ENCODE peak calls at places on chromosomes 4 and X, in ten cellular contexts. One of them, this sample, is unnamed.

GRCh38 chrX:39903937-39904336 is 193.8 kb downstream of the BCOR start:
- DNase-seq in psoas muscle: no peak
- DNase-seq in fibroblast of the aortic adventitia: peak
- DNase-seq in AG09319: no peak
- DNase-seq in AG04450: no peak
- DNase-seq in bronchial epithelial cell: peak
- DNase-seq in fibroblast of mammary gland: peak
- DNase-seq in suprapubic skin: no peak
- DNase-seq in heart left ventricle: no peak
- DNase-seq in OCI-LY7: no peak
- DNase-seq in this sample: no peak

GRCh38 chr4:33025236-33025635 is 2305.1 kb downstream of the PCDH7 start:
- DNase-seq in psoas muscle: no peak
- DNase-seq in fibroblast of the aortic adventitia: no peak
- DNase-seq in AG09319: no peak
- DNase-seq in AG04450: no peak
- DNase-seq in bronchial epithelial cell: peak
- DNase-seq in fibroblast of mammary gland: peak
- DNase-seq in suprapubic skin: no peak
- DNase-seq in heart left ventricle: no peak
- DNase-seq in OCI-LY7: no peak
- DNase-seq in this sample: no peak

GRCh38 chr4:25313194-25313895 is 771 bp downstream of the ZCCHC4 start:
- DNase-seq in psoas muscle: no peak
- DNase-seq in fibroblast of the aortic adventitia: no peak
- DNase-seq in AG09319: no peak
- DNase-seq in AG04450: no peak
- DNase-seq in bronchial epithelial cell: peak
- DNase-seq in fibroblast of mammary gland: no peak
- DNase-seq in suprapubic skin: no peak
- DNase-seq in heart left ventricle: no peak
- DNase-seq in OCI-LY7: no peak
- DNase-seq in this sample: no peak

GRCh38 chrX:10750581-10750980 is 130.2 kb upstream of the MID1 start:
- DNase-seq in psoas muscle: no peak
- DNase-seq in fibroblast of the aortic adventitia: no peak
- DNase-seq in AG09319: no peak
- DNase-seq in AG04450: no peak
- DNase-seq in bronchial epithelial cell: no peak
- DNase-seq in fibroblast of mammary gland: no peak
- DNase-seq in suprapubic skin: no peak
- DNase-seq in heart left ventricle: no peak
- DNase-seq in OCI-LY7: no peak
- DNase-seq in this sample: no peak

GRCh38 chrX:97021680-97022079 is 138.0 kb downstream of the RPA4 start:
- DNase-seq in psoas muscle: no peak
- DNase-seq in fibroblast of the aortic adventitia: peak
- DNase-seq in AG09319: no peak
- DNase-seq in AG04450: no peak
- DNase-seq in bronchial epithelial cell: peak
- DNase-seq in fibroblast of mammary gland: peak
- DNase-seq in suprapubic skin: no peak
- DNase-seq in heart left ventricle: no peak
- DNase-seq in OCI-LY7: no peak
- DNase-seq in this sample: no peak

GRCh38 chr4:127400736-127401346 is 231.9 kb upstream of the INTU start:
- DNase-seq in psoas muscle: peak
- DNase-seq in fibroblast of the aortic adventitia: peak
- DNase-seq in AG09319: peak
- DNase-seq in AG04450: peak
- DNase-seq in bronchial epithelial cell: peak
- DNase-seq in fibroblast of mammary gland: peak
- DNase-seq in suprapubic skin: no peak
- DNase-seq in heart left ventricle: no peak
- DNase-seq in OCI-LY7: peak
- DNase-seq in this sample: no peak

GRCh38 chr4:184819786-184820185 is 6.0 kb downstream of the ACSL1 start:
- DNase-seq in psoas muscle: no peak
- DNase-seq in fibroblast of the aortic adventitia: no peak
- DNase-seq in AG09319: no peak
- DNase-seq in AG04450: no peak
- DNase-seq in bronchial epithelial cell: no peak
- DNase-seq in fibroblast of mammary gland: no peak
- DNase-seq in suprapubic skin: peak
- DNase-seq in heart left ventricle: no peak
- DNase-seq in OCI-LY7: no peak
- DNase-seq in this sample: no peak

GRCh38 chrX:9341305-9342201 is 123.3 kb upstream of the TBL1X start:
- DNase-seq in psoas muscle: peak
- DNase-seq in fibroblast of the aortic adventitia: peak
- DNase-seq in AG09319: no peak
- DNase-seq in AG04450: no peak
- DNase-seq in bronchial epithelial cell: no peak
- DNase-seq in fibroblast of mammary gland: peak
- DNase-seq in suprapubic skin: no peak
- DNase-seq in heart left ventricle: peak
- DNase-seq in OCI-LY7: peak
- DNase-seq in this sample: no peak

GRCh38 chr4:147899512-147899911 is 167.6 kb downstream of the ARHGAP10 start:
- DNase-seq in psoas muscle: no peak
- DNase-seq in fibroblast of the aortic adventitia: peak
- DNase-seq in AG09319: peak
- DNase-seq in AG04450: no peak
- DNase-seq in bronchial epithelial cell: no peak
- DNase-seq in fibroblast of mammary gland: peak
- DNase-seq in suprapubic skin: no peak
- DNase-seq in heart left ventricle: no peak
- DNase-seq in OCI-LY7: no peak
- DNase-seq in this sample: no peak

GRCh38 chr4:20254517-20255250 is 3.0 kb downstream of the SLIT2 start:
- DNase-seq in psoas muscle: peak
- DNase-seq in fibroblast of the aortic adventitia: peak
- DNase-seq in AG09319: no peak
- DNase-seq in AG04450: no peak
- DNase-seq in bronchial epithelial cell: no peak
- DNase-seq in fibroblast of mammary gland: no peak
- DNase-seq in suprapubic skin: peak
- DNase-seq in heart left ventricle: peak
- DNase-seq in OCI-LY7: no peak
- DNase-seq in this sample: peak

GRCh38 chr4:117893207-117893606 is 141.1 kb upstream of the NDST3 start:
- DNase-seq in psoas muscle: no peak
- DNase-seq in fibroblast of the aortic adventitia: no peak
- DNase-seq in AG09319: no peak
- DNase-seq in AG04450: no peak
- DNase-seq in bronchial epithelial cell: no peak
- DNase-seq in fibroblast of mammary gland: no peak
- DNase-seq in suprapubic skin: no peak
- DNase-seq in heart left ventricle: no peak
- DNase-seq in OCI-LY7: no peak
- DNase-seq in this sample: no peak

GRCh38 chr4:6128221-6128871 is 72.0 kb downstream of the JAKMIP1 start:
- DNase-seq in psoas muscle: no peak
- DNase-seq in fibroblast of the aortic adventitia: no peak
- DNase-seq in AG09319: no peak
- DNase-seq in AG04450: no peak
- DNase-seq in bronchial epithelial cell: no peak
- DNase-seq in fibroblast of mammary gland: no peak
- DNase-seq in suprapubic skin: no peak
- DNase-seq in heart left ventricle: no peak
- DNase-seq in OCI-LY7: no peak
- DNase-seq in this sample: no peak

DNA sequence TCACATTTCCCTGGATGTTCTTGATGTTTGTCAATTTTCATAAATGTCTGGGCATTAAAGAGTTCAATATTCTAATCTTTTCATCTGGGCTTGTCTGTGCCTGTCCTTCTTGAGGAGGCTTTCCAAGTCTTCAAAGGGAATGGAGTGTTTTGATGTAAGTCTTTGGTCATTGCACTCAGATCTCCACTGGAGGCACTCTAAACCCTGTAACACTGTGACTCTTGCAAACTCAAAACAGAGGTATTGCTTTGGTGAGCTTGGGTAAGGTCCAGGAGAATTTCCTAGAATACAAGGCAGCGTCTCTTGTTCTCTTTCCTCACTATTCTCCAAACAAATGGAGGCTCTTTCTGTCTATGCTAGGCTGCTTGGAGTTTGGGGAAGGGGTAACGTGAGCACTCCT is 1118.1 kb upstream of the PABPC4L start:
- DNase-seq in psoas muscle: no peak
- DNase-seq in fibroblast of the aortic adventitia: no peak
- DNase-seq in AG09319: no peak
- DNase-seq in AG04450: no peak
- DNase-seq in bronchial epithelial cell: peak
- DNase-seq in fibroblast of mammary gland: no peak
- DNase-seq in suprapubic skin: no peak
- DNase-seq in heart left ventricle: no peak
- DNase-seq in OCI-LY7: no peak
- DNase-seq in this sample: no peak
- TF ChIP-seq CTCF in psoas muscle: no peak
- TF ChIP-seq CTCF in fibroblast of the aortic adventitia: no peak
- TF ChIP-seq CTCF in AG09319: no peak
- TF ChIP-seq CTCF in AG04450: peak
- TF ChIP-seq CTCF in bronchial epithelial cell: no peak
- TF ChIP-seq CTCF in fibroblast of mammary gland: no peak
- TF ChIP-seq CTCF in suprapubic skin: no peak
- TF ChIP-seq CTCF in heart left ventricle: no peak
- TF ChIP-seq CTCF in OCI-LY7: no peak
- TF ChIP-seq CTCF in this sample: peak

GRCh38 chr4:153542835-153543234 is 76.7 kb downstream of the TMEM131L start:
- DNase-seq in psoas muscle: no peak
- DNase-seq in fibroblast of the aortic adventitia: no peak
- DNase-seq in AG09319: no peak
- DNase-seq in AG04450: no peak
- DNase-seq in bronchial epithelial cell: no peak
- DNase-seq in fibroblast of mammary gland: no peak
- DNase-seq in suprapubic skin: no peak
- DNase-seq in heart left ventricle: no peak
- DNase-seq in OCI-LY7: no peak
- DNase-seq in this sample: no peak
- TF ChIP-seq CTCF in psoas muscle: no peak
- TF ChIP-seq CTCF in fibroblast of the aortic adventitia: no peak
- TF ChIP-seq CTCF in AG09319: no peak
- TF ChIP-seq CTCF in AG04450: no peak
- TF ChIP-seq CTCF in bronchial epithelial cell: no peak
- TF ChIP-seq CTCF in fibroblast of mammary gland: peak
- TF ChIP-seq CTCF in suprapubic skin: no peak
- TF ChIP-seq CTCF in heart left ventricle: no peak
- TF ChIP-seq CTCF in OCI-LY7: peak
- TF ChIP-seq CTCF in this sample: peak

GRCh38 chr4:122917731-122918130 is 4.7 kb downstream of the NUDT6 start:
- DNase-seq in psoas muscle: no peak
- DNase-seq in fibroblast of the aortic adventitia: peak
- DNase-seq in AG09319: no peak
- DNase-seq in AG04450: no peak
- DNase-seq in bronchial epithelial cell: no peak
- DNase-seq in fibroblast of mammary gland: no peak
- DNase-seq in suprapubic skin: no peak
- DNase-seq in heart left ventricle: no peak
- DNase-seq in OCI-LY7: no peak
- DNase-seq in this sample: no peak

GRCh38 chr4:122922877-122923511 is 597 bp upstream of the NUDT6 start:
- DNase-seq in psoas muscle: peak
- DNase-seq in fibroblast of the aortic adventitia: peak
- DNase-seq in AG09319: peak
- DNase-seq in AG04450: peak
- DNase-seq in bronchial epithelial cell: peak
- DNase-seq in fibroblast of mammary gland: peak
- DNase-seq in suprapubic skin: peak
- DNase-seq in heart left ventricle: peak
- DNase-seq in OCI-LY7: peak
- DNase-seq in this sample: peak

GRCh38 chr4:122921300-122921699 is 1.1 kb downstream of the NUDT6 start:
- DNase-seq in psoas muscle: no peak
- DNase-seq in fibroblast of the aortic adventitia: no peak
- DNase-seq in AG09319: no peak
- DNase-seq in AG04450: no peak
- DNase-seq in bronchial epithelial cell: no peak
- DNase-seq in fibroblast of mammary gland: no peak
- DNase-seq in suprapubic skin: no peak
- DNase-seq in heart left ventricle: no peak
- DNase-seq in OCI-LY7: no peak
- DNase-seq in this sample: no peak

GRCh38 chr4:122920473-122920872 is 1.9 kb downstream of the NUDT6 start:
- DNase-seq in psoas muscle: no peak
- DNase-seq in fibroblast of the aortic adventitia: no peak
- DNase-seq in AG09319: no peak
- DNase-seq in AG04450: no peak
- DNase-seq in bronchial epithelial cell: no peak
- DNase-seq in fibroblast of mammary gland: no peak
- DNase-seq in suprapubic skin: no peak
- DNase-seq in heart left ventricle: no peak
- DNase-seq in OCI-LY7: no peak
- DNase-seq in this sample: no peak

GRCh38 chr4:122921971-122922876 is at the start of gene NUDT6:
- DNase-seq in psoas muscle: peak
- DNase-seq in fibroblast of the aortic adventitia: peak
- DNase-seq in AG09319: no peak
- DNase-seq in AG04450: peak
- DNase-seq in bronchial epithelial cell: peak
- DNase-seq in fibroblast of mammary gland: peak
- DNase-seq in suprapubic skin: peak
- DNase-seq in heart left ventricle: peak
- DNase-seq in OCI-LY7: peak
- DNase-seq in this sample: peak
- TF ChIP-seq CTCF in psoas muscle: no peak
- TF ChIP-seq CTCF in fibroblast of the aortic adventitia: no peak
- TF ChIP-seq CTCF in AG09319: no peak
- TF ChIP-seq CTCF in AG04450: no peak
- TF ChIP-seq CTCF in bronchial epithelial cell: no peak
- TF ChIP-seq CTCF in fibroblast of mammary gland: no peak
- TF ChIP-seq CTCF in suprapubic skin: no peak
- TF ChIP-seq CTCF in heart left ventricle: no peak
- TF ChIP-seq CTCF in OCI-LY7: no peak
- TF ChIP-seq CTCF in this sample: no peak

DNA sequence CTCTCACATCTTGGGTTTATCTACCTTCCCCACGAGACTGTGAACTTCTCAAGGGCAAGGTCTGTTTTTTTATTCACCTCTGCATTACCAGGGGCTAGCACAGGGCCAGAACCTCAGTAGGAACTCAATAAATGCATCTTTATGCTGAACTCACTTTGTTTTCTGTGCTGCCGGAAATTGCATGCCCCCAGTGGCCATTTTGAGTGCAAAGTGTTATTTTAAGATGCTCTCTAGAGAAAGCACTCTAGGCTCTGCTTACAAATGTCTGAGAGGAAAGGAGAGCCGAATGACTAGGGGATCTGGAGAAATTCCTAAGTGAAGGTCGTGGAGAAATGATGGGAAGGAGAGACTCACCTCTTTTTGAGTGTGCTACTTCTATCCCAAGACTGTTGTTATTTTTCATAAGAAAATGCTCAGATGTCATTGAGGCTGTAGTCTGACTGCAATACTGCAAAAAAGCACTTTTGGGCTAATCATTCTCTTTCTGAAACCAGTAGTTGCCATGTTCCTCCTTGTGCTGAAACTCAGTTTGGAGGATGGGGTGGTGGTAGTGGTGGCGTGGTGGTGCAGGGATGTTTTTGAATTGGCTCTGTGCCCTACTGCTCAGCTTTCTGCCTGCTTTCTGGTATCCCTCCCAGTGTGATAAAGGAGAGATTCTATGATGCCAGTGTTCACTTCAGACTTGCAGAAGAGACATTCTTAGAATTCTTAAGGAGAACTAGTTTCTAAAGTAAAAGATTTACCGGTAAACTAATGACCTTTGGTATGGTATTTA is 41.3 kb downstream of the DOCK11 start:
- DNase-seq in psoas muscle: no peak
- DNase-seq in fibroblast of the aortic adventitia: peak
- DNase-seq in AG09319: no peak
- DNase-seq in AG04450: no peak
- DNase-seq in bronchial epithelial cell: no peak
- DNase-seq in fibroblast of mammary gland: peak
- DNase-seq in suprapubic skin: no peak
- DNase-seq in heart left ventricle: no peak
- DNase-seq in OCI-LY7: peak
- DNase-seq in this sample: no peak
- TF ChIP-seq CTCF in psoas muscle: no peak
- TF ChIP-seq CTCF in fibroblast of the aortic adventitia: peak
- TF ChIP-seq CTCF in AG09319: peak
- TF ChIP-seq CTCF in AG04450: peak
- TF ChIP-seq CTCF in bronchial epithelial cell: peak
- TF ChIP-seq CTCF in fibroblast of mammary gland: peak
- TF ChIP-seq CTCF in suprapubic skin: no peak
- TF ChIP-seq CTCF in heart left ventricle: no peak
- TF ChIP-seq CTCF in OCI-LY7: peak
- TF ChIP-seq CTCF in this sample: peak